ENCODE peak calls at places on chromosomes 5 and 9, in seven cellular contexts. Z is H1, X is SK-N-SH, V is K562, J is GM12891, O is HepG2, E is GM12878. N is an unnamed sample.

GRCh38 chr9:106869458-106869857 is 6.5 kb downstream of the ZNF462 start:
- DNase-seq in V (no peak), O (no peak), J (no peak), X (no peak), E (no peak), Z (no peak), N (no peak)

GRCh38 chr5:177369050-177369912 is 11.6 kb downstream of the RGS14 start:
- DNase-seq in J (peak), X (peak), O (no peak), Z (no peak), V (peak), E (no peak), N (no peak)

GRCh38 chr5:74626386-74627222 is 13.9 kb downstream of the ENC1 start:
- DNase-seq in X (no peak), V (no peak), J (no peak), O (no peak), E (no peak), Z (no peak), N (no peak)

GRCh38 chr9:19048966-19049871 is at the start of gene RRAGA:
- DNase-seq in O (peak), V (peak), X (peak), Z (peak), E (peak), J (peak), N (peak)

GRCh38 chr5:35094966-35095365 is 47.2 kb upstream of the AGXT2 start:
- DNase-seq in V (no peak), O (no peak), J (no peak), Z (no peak), E (no peak), X (no peak), N (no peak)

GRCh38 chr9:138051586-138052321 is 174.2 kb downstream of the CACNA1B start:
- DNase-seq in V (no peak), E (no peak), Z (no peak), J (peak), O (no peak), X (peak), N (no peak)

GRCh38 chr5:87210743-87211142 is 56.9 kb upstream of the RASA1 start:
- DNase-seq in J (no peak), E (no peak), Z (no peak), X (no peak), O (no peak), V (no peak), N (no peak)

GRCh38 chr9:13665418-13666066 is 386.1 kb upstream of the MPDZ start:
- DNase-seq in O (peak), E (no peak), J (no peak), Z (no peak), X (no peak), V (peak), N (no peak)

GRCh38 chr9:76333319-76333880 is 60.8 kb downstream of the RFK start:
- DNase-seq in X (no peak), E (no peak), Z (no peak), O (no peak), J (no peak), V (no peak), N (no peak)

GRCh38 chr9:138117836-138118235 is 240.3 kb downstream of the CACNA1B start:
- DNase-seq in V (no peak), E (no peak), J (no peak), X (no peak), Z (no peak), O (no peak), N (peak)

GRCh38 chr5:139637438-139638089 is 10.6 kb upstream of the CXXC5 start:
- DNase-seq in X (peak), O (peak), Z (no peak), E (no peak), V (peak), J (peak), N (peak)

GRCh38 chr5:63008195-63008594 is 429.6 kb downstream of the LRRC70 start:
- DNase-seq in O (no peak), V (no peak), X (no peak), Z (no peak), J (no peak), E (no peak), N (no peak)

GRCh38 chr9:135914921-135915320 is 7.6 kb upstream of the CAMSAP1 start:
- DNase-seq in X (no peak), Z (no peak), E (no peak), J (no peak), V (no peak), O (no peak), N (no peak)

GRCh38 chr5:171316258-171317121 is 7.4 kb downstream of the TLX3 start:
- DNase-seq in X (no peak), E (no peak), V (no peak), Z (no peak), J (no peak), O (no peak), N (no peak)

GRCh38 chr9:128554155-128554862 is 1.9 kb downstream of the SPTAN1 start:
- DNase-seq in E (peak), X (peak), J (no peak), O (peak), Z (no peak), V (peak), N (no peak)

GRCh38 chr5:135033026-135033861 is 784 bp downstream of the PITX1 start:
- DNase-seq in V (peak), X (peak), Z (no peak), E (no peak), O (peak), J (no peak), N (no peak)

GRCh38 chr5:137896560-137896959 is 7.3 kb downstream of the PKD2L2 start:
- DNase-seq in J (no peak), Z (no peak), X (no peak), E (no peak), V (no peak), O (no peak), N (no peak)

GRCh38 chr9:131214931-131215330 is 61.4 kb downstream of the FAM78A start:
- DNase-seq in V (no peak), J (no peak), Z (no peak), O (no peak), E (no peak), X (no peak), N (no peak)

GRCh38 chr5:56314536-56314935 is 81.4 kb upstream of the ANKRD55 start:
- DNase-seq in X (no peak), O (peak), E (no peak), Z (no peak), V (peak), J (no peak), N (peak)

GRCh38 chr9:137422668-137423000 is 328 bp downstream of the EXD3 start:
- DNase-seq in E (no peak), X (peak), Z (no peak), O (no peak), V (peak), J (no peak), N (no peak)

GRCh38 chr9:71754151-71754550 is 14.2 kb downstream of the CEMIP2 start:
- DNase-seq in Z (no peak), V (no peak), J (no peak), X (no peak), E (no peak), O (no peak), N (no peak)

GRCh38 chr5:40033411-40033810 is 608.6 kb upstream of the DAB2 start:
- DNase-seq in O (no peak), E (peak), J (no peak), V (no peak), X (no peak), Z (no peak), N (no peak)

GRCh38 chr5:157345485-157345884 is 79.6 kb downstream of the CYFIP2 start:
- DNase-seq in E (no peak), J (no peak), O (no peak), X (peak), Z (no peak), V (no peak), N (no peak)

GRCh38 chr5:35294976-35295375 is 64.7 kb upstream of the PRLR start:
- DNase-seq in V (no peak), E (no peak), J (no peak), X (no peak), Z (no peak), O (no peak), N (no peak)

GRCh38 chr5:133365326-133365725 is 247.0 kb downstream of the FSTL4 start:
- DNase-seq in Z (peak), X (peak), J (no peak), O (no peak), V (peak), E (no peak), N (no peak)

GRCh38 chr5:100505984-100506670 is 29.0 kb upstream of the FAM174A start:
- DNase-seq in J (no peak), Z (no peak), X (no peak), O (no peak), E (no peak), V (no peak), N (no peak)

GRCh38 chr5:143033535-143034260 is 263.5 kb downstream of the ARHGAP26 start:
- DNase-seq in J (no peak), Z (no peak), E (no peak), O (no peak), X (no peak), V (no peak), N (no peak)

GRCh38 chr5:147629196-147629595 is 119.3 kb upstream of the DPYSL3 start:
- DNase-seq in X (no peak), V (no peak), E (no peak), J (no peak), Z (no peak), O (no peak), N (no peak)
- TF ChIP-seq POLR2AphosphoS5 in X (no peak), V (no peak), E (no peak), J (no peak), Z (no peak), O (no peak), N (no peak)

GRCh38 chr5:57448287-57448686 is 34.3 kb downstream of the ACTBL2 start:
- DNase-seq in O (no peak), X (no peak), Z (no peak), E (no peak), V (no peak), J (no peak), N (no peak)
- TF ChIP-seq TAF1 in O (no peak), X (no peak), Z (no peak), E (no peak), V (no peak), J (no peak), N (no peak)

GRCh38 chr9:134708672-134709038 is 67.1 kb downstream of the COL5A1 start:
- DNase-seq in O (no peak), X (no peak), V (no peak), J (no peak), E (no peak), Z (no peak), N (no peak)

GRCh38 chr9:134710912-134711311 is 69.3 kb downstream of the COL5A1 start:
- DNase-seq in O (no peak), Z (no peak), E (no peak), J (no peak), X (no peak), V (no peak), N (no peak)

GRCh38 chr9:134707731-134708671 is 66.4 kb downstream of the COL5A1 start:
- DNase-seq in E (no peak), Z (no peak), O (no peak), X (peak), V (no peak), J (no peak), N (no peak)

GRCh38 chr9:134710271-134710540 is 68.6 kb downstream of the COL5A1 start:
- DNase-seq in X (no peak), E (no peak), O (no peak), J (no peak), V (no peak), Z (no peak), N (no peak)

GRCh38 chr9:134709512-134710270 is 68.1 kb downstream of the COL5A1 start:
- DNase-seq in X (peak), O (no peak), V (no peak), Z (no peak), J (no peak), E (no peak), N (no peak)
- TF ChIP-seq POLR2AphosphoS5 in X (no peak), O (no peak), V (no peak), Z (no peak), J (no peak), E (no peak), N (no peak)

DNA sequence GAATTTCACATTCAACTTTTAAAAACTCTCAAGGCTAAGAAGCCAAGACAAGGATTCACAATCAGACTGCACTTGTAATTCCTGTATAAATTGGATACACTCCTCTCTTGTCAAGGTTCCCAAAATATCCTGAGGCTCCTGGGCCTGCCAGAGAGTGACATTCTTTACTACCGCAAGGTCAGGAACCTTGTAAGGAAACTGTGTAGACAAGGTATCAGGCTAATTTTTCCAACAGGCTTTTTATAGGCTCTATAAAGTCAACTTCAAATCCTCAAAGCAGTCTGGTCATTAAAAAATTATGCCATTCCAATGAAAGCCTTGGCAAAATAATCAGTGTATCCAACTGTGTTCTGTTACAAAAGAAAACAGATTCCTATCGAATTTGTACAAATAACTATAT is 15.5 kb upstream of the PAIP1 start:
- DNase-seq in Z (no peak), V (no peak), E (no peak), J (no peak), X (no peak), O (no peak), N (no peak)
- TF ChIP-seq TAF1 in Z (no peak), V (no peak), E (no peak), J (no peak), X (no peak), O (no peak), N (no peak)